ENCODE peak calls at places on chromosome 10, in nine cellular contexts. A is hepatocyte, C is WTC11, O is non-pigmented ciliary epithelial cell, T is mesothelial cell of epicardium, Q is dermis blood vessel endothelial cell, D is ELR, G is GM13976, R is thoracic aorta. B is an unnamed sample.

GRCh38 chr10:91190388-91190870 is 30.0 kb upstream of the PCGF5 start:
- DNase-seq in T (no peak), A (no peak), R (no peak), Q (no peak), D (peak), O (no peak), G (peak), C (no peak), B (peak)

GRCh38 chr10:42933454-42934340 is 143.2 kb upstream of the RET start:
- DNase-seq in A (peak), G (peak), D (no peak), C (peak), Q (peak), O (no peak), T (peak), R (no peak), B (peak)

GRCh38 chr10:33290286-33291052 is 44.0 kb downstream of the NRP1 start:
- DNase-seq in T (no peak), O (no peak), Q (no peak), D (peak), A (no peak), G (no peak), R (no peak), C (no peak), B (no peak)

GRCh38 chr10:17710181-17710580 is 41.8 kb upstream of the TMEM236 start:
- DNase-seq in T (no peak), R (no peak), G (no peak), C (no peak), Q (no peak), O (no peak), A (no peak), D (no peak), B (no peak)

GRCh38 chr10:102555781-102556328 is 52.1 kb downstream of the SUFU start:
- DNase-seq in T (no peak), O (peak), R (no peak), A (peak), C (no peak), D (peak), Q (peak), G (no peak), B (peak)

GRCh38 chr10:101897633-101898032 is 54.0 kb upstream of the KCNIP2 start:
- DNase-seq in Q (no peak), A (peak), G (no peak), D (peak), O (no peak), T (no peak), C (no peak), R (no peak), B (peak)

GRCh38 chr10:68759223-68759863 is 38.3 kb downstream of the CCAR1 start:
- DNase-seq in Q (no peak), D (no peak), R (no peak), O (no peak), G (no peak), A (no peak), C (no peak), T (no peak), B (no peak)

GRCh38 chr10:16612148-16612742 is 90.6 kb upstream of the C1QL3 start:
- DNase-seq in O (no peak), R (no peak), D (peak), T (peak), G (peak), A (peak), C (peak), Q (peak), B (peak)

GRCh38 chr10:95391570-95392249 is 100.9 kb upstream of the PDLIM1 start:
- DNase-seq in O (peak), R (no peak), C (peak), T (peak), Q (peak), G (no peak), D (peak), A (peak), B (peak)

B was measured in fibroblast of pulmonary artery.